ENCODE peak calls at places on chromosome 4, in six cellular contexts. J is K562, Q is HCT116, P is prostate gland, R is GM12878, B is SK-N-SH. U is an unnamed sample.

GRCh38 chr4:8093587-8094274 is 64.9 kb downstream of the ABLIM2 start:
- DNase-seq in J (no peak), Q (no peak), P (no peak), R (no peak), B (no peak), U (no peak)

GRCh38 chr4:20603671-20604313 is 96.5 kb upstream of the PACRGL start:
- DNase-seq in J (no peak), Q (no peak), P (no peak), R (no peak), B (peak), U (no peak)

GRCh38 chr4:75011131-75011795 is 78.3 kb downstream of the PARM1 start:
- DNase-seq in J (no peak), Q (no peak), P (no peak), R (no peak), B (no peak), U (no peak)

GRCh38 chr4:119510750-119511149 is 117.9 kb downstream of the PDE5A start:
- DNase-seq in J (no peak), Q (no peak), P (no peak), R (no peak), B (no peak), U (no peak)

GRCh38 chr4:163201358-163201757 is 34.7 kb upstream of the NAF1 start:
- DNase-seq in J (no peak), Q (no peak), P (no peak), R (no peak), B (no peak), U (no peak)

GRCh38 chr4:109072595-109072994 is 229.9 kb downstream of the COL25A1 start:
- DNase-seq in J (no peak), Q (no peak), P (no peak), R (no peak), B (no peak), U (no peak)

GRCh38 chr4:27048350-27049100 is 187.9 kb downstream of the STIM2 start:
- DNase-seq in J (peak), Q (peak), P (no peak), R (no peak), B (peak), U (no peak)

GRCh38 chr4:148341980-148342800 is 100.0 kb downstream of the NR3C2 start:
- DNase-seq in J (no peak), Q (no peak), P (no peak), R (no peak), B (no peak), U (no peak)

GRCh38 chr4:140256335-140256734 is 102.4 kb upstream of the MAML3 start:
- DNase-seq in J (no peak), Q (no peak), P (no peak), R (no peak), B (no peak), U (no peak)

GRCh38 chr4:19300213-19300612 is 951.5 kb upstream of the SLIT2 start:
- DNase-seq in J (no peak), Q (no peak), P (no peak), R (no peak), B (no peak), U (no peak)

GRCh38 chr4:8181844-8182243 is 17.2 kb upstream of the SH3TC1 start:
- DNase-seq in J (peak), Q (no peak), P (no peak), R (no peak), B (no peak), U (peak)

GRCh38 chr4:181959121-181959520 is 284.1 kb upstream of the TENM3 start:
- DNase-seq in J (no peak), Q (no peak), P (no peak), R (no peak), B (no peak), U (no peak)

GRCh38 chr4:143399113-143399949 is 62.7 kb downstream of the GAB1 start:
- DNase-seq in J (peak), Q (peak), P (no peak), R (no peak), B (peak), U (no peak)

GRCh38 chr4:7662507-7662846 is 227.7 kb upstream of the PSAPL1 start:
- DNase-seq in J (no peak), Q (no peak), P (no peak), R (no peak), B (no peak), U (no peak)

GRCh38 chr4:17544831-17545234 is 29.9 kb downstream of the CLRN2 start:
- DNase-seq in J (no peak), Q (no peak), P (peak), R (no peak), B (peak), U (peak)

GRCh38 chr4:39565925-39566630 is 38.8 kb upstream of the UGDH start:
- DNase-seq in J (no peak), Q (no peak), P (no peak), R (no peak), B (no peak), U (no peak)

GRCh38 chr4:85756938-85757337 is 282.0 kb downstream of the ARHGAP24 start:
- DNase-seq in J (peak), Q (no peak), P (no peak), R (no peak), B (peak), U (no peak)

GRCh38 chr4:106258145-106259045 is 57.6 kb downstream of the TBCK start:
- DNase-seq in J (no peak), Q (no peak), P (no peak), R (no peak), B (no peak), U (no peak)

GRCh38 chr4:74635490-74636123 is 158.7 kb downstream of the BTC start:
- DNase-seq in J (no peak), Q (peak), P (no peak), R (no peak), B (no peak), U (no peak)

GRCh38 chr4:115841873-115842272 is 728.5 kb upstream of the NDST4 start:
- DNase-seq in J (no peak), Q (no peak), P (no peak), R (no peak), B (no peak), U (no peak)

GRCh38 chr4:148649669-148650331 is 207.6 kb upstream of the NR3C2 start:
- DNase-seq in J (no peak), Q (no peak), P (no peak), R (no peak), B (no peak), U (no peak)

GRCh38 chr4:111630705-111631104 is 514.5 kb upstream of the FAM241A start:
- DNase-seq in J (no peak), Q (peak), P (no peak), R (no peak), B (peak), U (no peak)

GRCh38 chr4:154464654-154465053 is 26.9 kb downstream of the DCHS2 start:
- DNase-seq in J (no peak), Q (no peak), P (no peak), R (no peak), B (no peak), U (no peak)

GRCh38 chr4:8540072-8540471 is 40.1 kb upstream of the GPR78 start:
- DNase-seq in J (no peak), Q (no peak), P (no peak), R (peak), B (no peak), U (no peak)

GRCh38 chr4:74451214-74451661 is 6.3 kb downstream of the AREG start:
- DNase-seq in J (peak), Q (no peak), P (no peak), R (no peak), B (no peak), U (no peak)

GRCh38 chr4:7429601-7430078 is 5.1 kb downstream of the PSAPL1 start:
- DNase-seq in J (no peak), Q (no peak), P (no peak), R (no peak), B (peak), U (peak)

GRCh38 chr4:74218201-74218600 is 60.3 kb downstream of the MTHFD2L start:
- DNase-seq in J (no peak), Q (no peak), P (no peak), R (no peak), B (no peak), U (no peak)

GRCh38 chr4:13783800-13784411 is 156.4 kb upstream of the BOD1L1 start:
- DNase-seq in J (no peak), Q (no peak), P (no peak), R (peak), B (no peak), U (no peak)

GRCh38 chr4:112910109-112910736 is 139.2 kb upstream of the ANK2 start:
- DNase-seq in J (no peak), Q (no peak), P (no peak), R (no peak), B (peak), U (no peak)

GRCh38 chr4:105894570-105895323 is 524 bp upstream of the NPNT start:
- DNase-seq in J (no peak), Q (peak), P (peak), R (no peak), B (no peak), U (no peak)

GRCh38 chr4:77248805-77249204 is 91.8 kb downstream of the CCNG2 start:
- DNase-seq in J (no peak), Q (no peak), P (no peak), R (no peak), B (no peak), U (peak)

GRCh38 chr4:47494124-47494430 is 9.0 kb downstream of the ATP10D start:
- DNase-seq in J (no peak), Q (no peak), P (no peak), R (no peak), B (no peak), U (no peak)

GRCh38 chr4:47486306-47486705 is 1.2 kb downstream of the ATP10D start:
- DNase-seq in J (no peak), Q (no peak), P (no peak), R (no peak), B (no peak), U (no peak)

GRCh38 chr4:47488706-47489105 is 3.6 kb downstream of the ATP10D start:
- DNase-seq in J (no peak), Q (no peak), P (no peak), R (no peak), B (no peak), U (no peak)

GRCh38 chr4:47493238-47494123 is 8.4 kb downstream of the ATP10D start:
- DNase-seq in J (no peak), Q (no peak), P (no peak), R (no peak), B (no peak), U (no peak)

GRCh38 chr4:47490550-47490949 is 5.5 kb downstream of the ATP10D start:
- DNase-seq in J (no peak), Q (peak), P (no peak), R (no peak), B (peak), U (no peak)
- H3K27ac ChIP-seq in J (no peak), Q (no peak), P (no peak), R (no peak), B (no peak), U (no peak)

GRCh38 chr4:40621229-40621591 is 8.5 kb downstream of the RBM47 start:
- DNase-seq in J (no peak), Q (no peak), P (no peak), R (peak), B (no peak), U (no peak)
- TF ChIP-seq POLR2AphosphoS5 in J (no peak), Q (no peak), P (no peak), R (no peak), B (no peak), U (no peak)

GRCh38 chr4:94558392-94558920 is 106.7 kb downstream of the PDLIM5 start:
- DNase-seq in J (no peak), Q (no peak), P (no peak), R (no peak), B (no peak), U (no peak)

GRCh38 chr4:94564252-94564651 is 112.5 kb downstream of the PDLIM5 start:
- DNase-seq in J (no peak), Q (no peak), P (no peak), R (no peak), B (no peak), U (no peak)

GRCh38 chr4:94559351-94559806 is 107.6 kb downstream of the PDLIM5 start:
- DNase-seq in J (no peak), Q (no peak), P (no peak), R (no peak), B (no peak), U (no peak)

GRCh38 chr4:94561249-94562024 is 109.7 kb downstream of the PDLIM5 start:
- DNase-seq in J (no peak), Q (no peak), P (no peak), R (no peak), B (no peak), U (no peak)

GRCh38 chr4:94562285-94562684 is 110.5 kb downstream of the PDLIM5 start:
- DNase-seq in J (no peak), Q (no peak), P (no peak), R (no peak), B (no peak), U (no peak)
- H3K27ac ChIP-seq in J (no peak), Q (no peak), P (no peak), R (no peak), B (no peak), U (no peak)

GRCh38 chr4:2837904-2838496 is 5.6 kb upstream of the ADD1 start:
- DNase-seq in J (no peak), Q (no peak), P (no peak), R (no peak), B (peak), U (peak)
- TF ChIP-seq POLR2AphosphoS5 in J (no peak), Q (no peak), P (peak), R (no peak), B (no peak), U (no peak)

GRCh38 chr4:145012841-145013240 is 85.2 kb downstream of the ANAPC10 start:
- DNase-seq in J (no peak), Q (no peak), P (no peak), R (no peak), B (no peak), U (no peak)

GRCh38 chr4:145014365-145014764 is 83.6 kb downstream of the ANAPC10 start:
- DNase-seq in J (no peak), Q (no peak), P (no peak), R (no peak), B (no peak), U (no peak)

GRCh38 chr4:145011636-145012035 is 86.4 kb downstream of the ANAPC10 start:
- DNase-seq in J (no peak), Q (no peak), P (no peak), R (no peak), B (no peak), U (no peak)
- H3K27ac ChIP-seq in J (no peak), Q (no peak), P (no peak), R (no peak), B (no peak), U (no peak)

GRCh38 chr4:70705146-70705855 is 16.5 kb upstream of the RUFY3 start:
- DNase-seq in J (peak), Q (no peak), P (peak), R (no peak), B (peak), U (peak)
- TF ChIP-seq POLR2AphosphoS5 in J (no peak), Q (peak), P (no peak), R (no peak), B (no peak), U (no peak)

DNA sequence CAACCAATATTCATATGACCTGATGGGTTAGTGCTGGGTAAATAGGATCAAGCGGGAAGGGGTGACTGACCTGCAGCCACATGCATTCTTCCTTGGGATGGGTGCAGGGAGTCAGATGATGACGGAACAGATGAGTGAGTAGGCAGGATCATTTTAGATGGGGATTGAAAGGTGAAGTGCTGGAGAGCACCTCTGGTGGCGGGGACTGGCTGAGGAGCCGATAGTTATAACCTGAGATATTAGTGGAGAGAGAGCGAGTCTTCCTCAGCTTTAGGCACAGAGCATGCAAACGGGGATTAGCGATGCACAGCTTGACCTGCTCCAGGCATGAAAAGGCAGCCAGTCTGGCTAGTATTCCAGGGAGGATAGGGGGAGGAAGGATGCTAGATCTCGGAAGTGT is 99.1 kb downstream of the AFF1 start:
- DNase-seq in J (peak), Q (no peak), P (no peak), R (no peak), B (no peak), U (no peak)
- H3K27ac ChIP-seq in J (no peak), Q (no peak), P (no peak), R (no peak), B (no peak), U (no peak)

U was measured in stomach.